ENCODE peak calls at places on chromosomes 6 and 20, in seven cellular contexts. I is mesothelial cell of epicardium; Q is stomach; J is stimulated activated CD4-positive, alpha-beta T cell treated with anti-CD3 and anti-CD28 coated beads, Interleukin-1b, Interleukin-23, amount 100 ng/mL, for 1 hour; R is activated CD4-positive, alpha-beta T cell treated with anti-CD3 and anti-CD28 coated beads, Interleukin-2, amount 10 ng/mL, durations not matched to agents 7 days and 5 days; O is Calu3; G is endothelial cell. B is an unnamed sample.

GRCh38 chr20:62087227-62087626 is 21.5 kb upstream of the TAF4 start:
- DNase-seq in J (no peak), G (no peak), I (no peak), Q (no peak), R (no peak), O (peak), B (peak)

GRCh38 chr6:139961190-139961589 is 586.7 kb upstream of the CITED2 start:
- DNase-seq in R (no peak), G (no peak), J (no peak), O (no peak), I (no peak), Q (no peak), B (no peak)

GRCh38 chr6:27176096-27176495 is 71.4 kb upstream of the PRSS16 start:
- DNase-seq in R (no peak), I (no peak), J (no peak), G (no peak), Q (no peak), O (no peak), B (peak)

GRCh38 chr6:152863618-152864326 is 113.2 kb downstream of the VIP start:
- DNase-seq in I (peak), O (peak), J (peak), Q (peak), R (peak), G (peak), B (peak)

GRCh38 chr20:63206878-63207277 is 9.1 kb downstream of the YTHDF1 start:
- DNase-seq in Q (no peak), O (no peak), G (no peak), R (no peak), J (no peak), I (no peak), B (no peak)

GRCh38 chr20:13286600-13286999 is 65.5 kb downstream of the ISM1 start:
- DNase-seq in O (no peak), G (no peak), I (no peak), Q (no peak), J (no peak), R (no peak), B (no peak)

GRCh38 chr6:35078896-35079295 is 62.2 kb downstream of the TCP11 start:
- DNase-seq in I (no peak), O (no peak), Q (no peak), R (no peak), G (no peak), J (no peak), B (no peak)

GRCh38 chr6:155254139-155254538 is 9.7 kb upstream of the CLDN20 start:
- DNase-seq in R (no peak), Q (no peak), I (no peak), J (no peak), G (no peak), O (no peak), B (no peak)

GRCh38 chr20:34941224-34941623 is 14.4 kb downstream of the GSS start:
- DNase-seq in Q (no peak), J (no peak), R (no peak), I (no peak), G (no peak), O (no peak), B (no peak)

GRCh38 chr6:168197636-168198301 is 118.8 kb upstream of the FRMD1 start:
- DNase-seq in Q (no peak), G (no peak), O (no peak), R (no peak), J (no peak), I (no peak), B (no peak)

GRCh38 chr6:150314230-150315188 is 54.3 kb upstream of the IYD start:
- DNase-seq in J (no peak), O (no peak), Q (no peak), R (no peak), I (no peak), G (no peak), B (no peak)

GRCh38 chr6:105431226-105431625 is 28.3 kb upstream of the PREP start:
- DNase-seq in G (peak), J (no peak), O (peak), Q (no peak), R (peak), I (no peak), B (peak)

GRCh38 chr6:18432180-18432579 is 45.0 kb downstream of the RNF144B start:
- DNase-seq in O (no peak), J (no peak), G (no peak), Q (no peak), I (no peak), R (no peak), B (no peak)

GRCh38 chr20:61935926-61936700 is 129.6 kb downstream of the TAF4 start:
- DNase-seq in J (no peak), G (no peak), I (no peak), Q (no peak), R (no peak), O (no peak), B (no peak)

GRCh38 chr6:142349215-142349823 is 47.5 kb downstream of the ADGRG6 start:
- DNase-seq in R (no peak), O (no peak), J (no peak), G (no peak), Q (no peak), I (no peak), B (no peak)

GRCh38 chr6:155212616-155213380 is 51.0 kb upstream of the CLDN20 start:
- DNase-seq in G (no peak), J (no peak), O (no peak), Q (no peak), I (no peak), R (no peak), B (peak)

GRCh38 chr6:37004044-37004984 is 1.1 kb upstream of the FGD2 start:
- DNase-seq in R (no peak), G (no peak), Q (no peak), J (no peak), O (no peak), I (no peak), B (peak)

B was measured in SJCRH30.